ENCODE peak calls at places on chromosomes 1 and 21, in eight cellular contexts. Y is left ventricle myocardium inferior, B is Peyer's patch, X is cardiac fibroblast, P is AG04450, G is tibial artery, N is fibroblast of pulmonary artery, W is PC-9. L is an unnamed sample.

GRCh38 chr1:185808675-185809074 is 74.5 kb downstream of the HMCN1 start:
- DNase-seq in W (no peak), Y (no peak), N (peak), G (no peak), X (no peak), B (no peak), P (no peak), L (no peak)

GRCh38 chr1:8004803-8005573 is 21.1 kb downstream of the ERRFI1 start:
- DNase-seq in X (peak), G (peak), W (peak), B (peak), P (peak), N (peak), Y (peak), L (peak)

GRCh38 chr1:10796029-10796944 is at the start of gene CASZ1:
- DNase-seq in G (peak), B (peak), Y (peak), X (peak), W (peak), N (peak), P (peak), L (peak)

GRCh38 chr1:221335161-221336101 is 406.5 kb downstream of the DUSP10 start:
- DNase-seq in N (peak), W (peak), P (no peak), X (peak), Y (peak), B (no peak), G (peak), L (peak)

GRCh38 chr21:43321611-43322010 is 105.3 kb downstream of the SIK1 start:
- DNase-seq in X (no peak), G (no peak), B (no peak), P (no peak), W (no peak), Y (no peak), N (no peak), L (no peak)

GRCh38 chr1:235930543-235930942 is 63.8 kb upstream of the LYST start:
- DNase-seq in N (no peak), P (no peak), B (no peak), X (no peak), W (peak), G (no peak), Y (no peak), L (peak)

GRCh38 chr1:219498666-219499065 is 114.2 kb downstream of the ZC3H11B start:
- DNase-seq in Y (no peak), X (peak), N (peak), P (no peak), G (no peak), B (no peak), W (no peak), L (no peak)

GRCh38 chr21:20538039-20538658 is 460.1 kb upstream of the NCAM2 start:
- DNase-seq in G (no peak), X (no peak), W (no peak), B (no peak), N (no peak), P (no peak), Y (no peak), L (no peak)

GRCh38 chr1:54129858-54130257 is 22.9 kb downstream of the CDCP2 start:
- DNase-seq in N (no peak), B (no peak), P (no peak), G (no peak), W (no peak), Y (no peak), X (no peak), L (no peak)

GRCh38 chr1:67339623-67340343 is 32.1 kb downstream of the IL12RB2 start:
- DNase-seq in W (peak), Y (no peak), B (no peak), P (peak), N (peak), G (no peak), X (peak), L (peak)

GRCh38 chr1:154760469-154760933 is 109.6 kb downstream of the KCNN3 start:
- DNase-seq in P (no peak), G (no peak), X (no peak), Y (peak), W (no peak), N (peak), B (peak), L (peak)

GRCh38 chr1:99661780-99662179 is 15.9 kb downstream of the PALMD start:
- DNase-seq in G (no peak), Y (no peak), B (no peak), P (no peak), W (peak), N (peak), X (peak), L (peak)

GRCh38 chr1:183571678-183572268 is 18.5 kb downstream of the NCF2 start:
- DNase-seq in G (no peak), P (no peak), N (no peak), W (peak), Y (no peak), X (peak), B (no peak), L (no peak)

GRCh38 chr21:18168108-18168507 is 76.5 kb upstream of the CHODL start:
- DNase-seq in B (no peak), G (no peak), Y (no peak), N (no peak), P (no peak), X (no peak), W (no peak), L (no peak)

GRCh38 chr1:8813016-8813763 is 4.2 kb downstream of the RERE start:
- DNase-seq in W (no peak), N (peak), B (no peak), X (peak), P (no peak), G (no peak), Y (no peak), L (no peak)

GRCh38 chr1:220741825-220742224 is 6.3 kb upstream of the MTARC2 start:
- DNase-seq in X (no peak), Y (no peak), N (no peak), G (no peak), B (no peak), P (no peak), W (no peak), L (no peak)

GRCh38 chr1:6082430-6082971 is 36.8 kb downstream of the KCNAB2 start:
- DNase-seq in P (no peak), B (no peak), N (peak), X (peak), Y (no peak), W (no peak), G (no peak), L (no peak)
- TF ChIP-seq CTCF in P (peak), B (no peak), N (peak), X (peak), Y (peak), W (no peak), G (no peak), L (peak)

GRCh38 chr1:21619041-21619947 is 49.9 kb downstream of the RAP1GAP start:
- DNase-seq in G (no peak), P (no peak), Y (no peak), X (no peak), B (no peak), W (no peak), N (no peak), L (no peak)
- H3K4me3 ChIP-seq in G (no peak), P (no peak), Y (no peak), X (no peak), B (no peak), W (no peak), N (no peak), L (no peak)

GRCh38 chr1:157152510-157152909 is 14.3 kb upstream of the ETV3 start:
- DNase-seq in B (no peak), X (no peak), G (no peak), P (no peak), Y (no peak), W (no peak), N (no peak), L (no peak)

GRCh38 chr1:157155658-157156057 is 17.5 kb upstream of the ETV3 start:
- DNase-seq in N (no peak), G (no peak), X (peak), B (no peak), W (no peak), Y (no peak), P (no peak), L (no peak)

GRCh38 chr1:157154940-157155514 is 16.8 kb upstream of the ETV3 start:
- DNase-seq in P (no peak), N (peak), Y (peak), X (peak), W (peak), G (peak), B (peak), L (peak)

GRCh38 chr1:157154291-157154690 is 16.1 kb upstream of the ETV3 start:
- DNase-seq in Y (no peak), G (no peak), X (no peak), B (no peak), W (no peak), P (no peak), N (no peak), L (no peak)

GRCh38 chr1:157153743-157154142 is 15.5 kb upstream of the ETV3 start:
- DNase-seq in W (no peak), P (no peak), B (no peak), Y (no peak), N (no peak), G (no peak), X (no peak), L (no peak)
- TF ChIP-seq CTCF in W (no peak), P (no peak), B (no peak), Y (no peak), N (no peak), G (no peak), X (no peak), L (no peak)

DNA sequence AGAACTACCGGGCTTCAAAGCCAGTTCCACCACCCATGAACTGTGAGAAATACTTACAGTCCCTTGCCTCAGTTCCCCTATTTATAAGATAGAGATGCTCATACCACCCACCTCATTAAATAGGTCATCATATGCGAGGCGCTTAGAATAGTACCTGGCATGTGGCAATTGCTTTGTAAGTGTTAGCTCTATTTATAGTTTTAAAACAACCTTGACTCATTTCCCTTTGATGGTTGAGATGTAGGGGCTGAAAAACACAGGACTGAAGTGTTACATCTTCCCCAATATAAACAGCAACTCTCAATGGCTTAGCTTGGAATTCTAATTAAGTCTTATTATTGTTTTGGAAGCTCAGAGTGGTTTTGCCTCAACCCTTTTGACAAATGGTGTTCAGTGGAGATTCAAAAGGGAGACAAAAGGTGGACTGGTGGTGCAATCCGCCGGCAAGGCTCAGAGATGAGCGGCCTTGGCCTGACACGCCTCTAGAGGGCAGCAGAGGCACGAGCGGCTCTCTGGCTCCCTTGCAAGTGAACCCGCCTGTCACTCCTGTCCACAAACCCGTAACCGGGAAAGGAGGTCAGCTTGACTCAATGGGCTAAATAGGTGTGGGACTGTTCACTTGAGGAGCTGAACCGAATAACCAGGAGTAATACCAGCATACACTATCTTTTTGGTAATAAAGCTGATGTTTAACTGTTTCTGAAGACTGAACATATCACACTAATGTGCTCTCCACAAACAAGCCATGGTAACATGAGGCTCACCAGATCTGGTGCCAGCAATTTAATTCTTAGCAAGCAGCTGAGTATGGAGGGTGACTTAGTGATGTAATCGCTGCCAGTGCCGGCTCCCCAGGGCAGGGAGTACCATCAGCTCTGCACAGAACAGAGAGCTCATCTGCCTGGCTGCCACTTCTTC is 19.5 kb upstream of the SMYD2 start:
- DNase-seq in W (peak), P (peak), Y (peak), N (peak), B (peak), G (peak), X (peak), L (peak)
- H3K4me3 ChIP-seq in W (no peak), P (no peak), Y (peak), N (no peak), B (no peak), G (no peak), X (no peak), L (peak)

GRCh38 chr1:188668083-188668482 is 1809.6 kb downstream of the BRINP3 start:
- DNase-seq in W (no peak), N (no peak), Y (no peak), P (no peak), G (no peak), X (no peak), B (no peak), L (peak)
- TF ChIP-seq CTCF in W (no peak), N (no peak), Y (no peak), P (peak), G (no peak), X (no peak), B (no peak), L (no peak)

DNA sequence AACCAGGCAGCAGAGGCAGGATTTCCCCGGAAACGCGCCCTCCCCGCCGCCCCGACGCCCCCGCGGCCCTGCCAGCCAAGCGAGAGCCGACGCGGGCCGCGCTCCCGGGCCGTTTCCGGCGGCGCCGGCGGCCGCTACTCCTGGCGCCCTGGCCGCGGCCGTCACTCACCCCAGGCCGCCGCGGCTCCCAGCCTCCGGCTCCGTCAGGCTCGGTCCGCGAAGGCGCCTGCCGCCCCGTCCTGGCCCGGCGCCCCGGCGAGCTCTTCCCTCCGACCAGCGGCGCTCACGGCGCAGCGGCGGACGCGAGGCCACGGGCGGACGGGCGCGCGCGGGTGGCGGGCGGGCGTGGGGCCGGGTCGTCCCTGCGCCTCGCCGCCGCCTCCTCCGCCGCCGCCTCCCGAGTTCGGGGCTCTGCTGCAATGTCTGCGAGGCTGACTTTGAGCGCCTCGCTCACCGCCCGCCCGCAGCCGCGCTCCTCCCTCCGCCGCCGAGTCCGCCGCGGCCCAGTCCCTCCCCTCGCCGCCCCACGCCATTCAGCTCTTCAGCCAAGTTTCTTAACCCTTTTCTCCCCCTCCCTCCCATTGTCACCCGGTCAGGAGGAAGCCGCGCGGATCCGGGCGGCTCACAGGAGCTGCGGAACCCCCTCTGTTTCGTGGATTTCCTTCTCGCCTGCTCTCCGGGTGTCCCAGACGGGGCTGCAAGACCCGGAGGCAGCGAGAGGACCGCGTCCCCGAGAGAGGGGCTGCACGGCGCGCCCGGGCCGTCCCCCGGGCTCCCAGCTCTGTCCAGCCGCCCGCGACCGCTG is at the start of gene NRIP1:
- DNase-seq in X (peak), W (peak), P (peak), B (peak), Y (peak), G (peak), N (peak), L (peak)
- H3K4me3 ChIP-seq in X (peak), W (peak), P (peak), B (peak), Y (peak), G (peak), N (peak), L (peak)

GRCh38 chr1:37860346-37860666 is 914 bp upstream of the MTF1 start:
- DNase-seq in W (no peak), B (no peak), G (no peak), P (no peak), N (no peak), X (no peak), Y (no peak), L (no peak)
- TF ChIP-seq CTCF in W (peak), B (no peak), G (no peak), P (no peak), N (no peak), X (no peak), Y (peak), L (no peak)

GRCh38 chr1:2314297-2314802 is 77.0 kb downstream of the MORN1 start:
- DNase-seq in Y (peak), N (peak), W (no peak), X (peak), B (no peak), P (no peak), G (peak), L (peak)

GRCh38 chr1:2317230-2318065 is 73.9 kb downstream of the MORN1 start:
- DNase-seq in W (no peak), N (no peak), P (no peak), B (no peak), Y (no peak), X (no peak), G (no peak), L (no peak)

GRCh38 chr1:2314803-2315710 is 76.3 kb downstream of the MORN1 start:
- DNase-seq in N (peak), G (no peak), B (no peak), W (no peak), P (no peak), X (no peak), Y (peak), L (no peak)

GRCh38 chr1:2316451-2316940 is 74.9 kb downstream of the MORN1 start:
- DNase-seq in P (no peak), W (no peak), X (no peak), Y (no peak), N (no peak), B (no peak), G (no peak), L (no peak)

DNA sequence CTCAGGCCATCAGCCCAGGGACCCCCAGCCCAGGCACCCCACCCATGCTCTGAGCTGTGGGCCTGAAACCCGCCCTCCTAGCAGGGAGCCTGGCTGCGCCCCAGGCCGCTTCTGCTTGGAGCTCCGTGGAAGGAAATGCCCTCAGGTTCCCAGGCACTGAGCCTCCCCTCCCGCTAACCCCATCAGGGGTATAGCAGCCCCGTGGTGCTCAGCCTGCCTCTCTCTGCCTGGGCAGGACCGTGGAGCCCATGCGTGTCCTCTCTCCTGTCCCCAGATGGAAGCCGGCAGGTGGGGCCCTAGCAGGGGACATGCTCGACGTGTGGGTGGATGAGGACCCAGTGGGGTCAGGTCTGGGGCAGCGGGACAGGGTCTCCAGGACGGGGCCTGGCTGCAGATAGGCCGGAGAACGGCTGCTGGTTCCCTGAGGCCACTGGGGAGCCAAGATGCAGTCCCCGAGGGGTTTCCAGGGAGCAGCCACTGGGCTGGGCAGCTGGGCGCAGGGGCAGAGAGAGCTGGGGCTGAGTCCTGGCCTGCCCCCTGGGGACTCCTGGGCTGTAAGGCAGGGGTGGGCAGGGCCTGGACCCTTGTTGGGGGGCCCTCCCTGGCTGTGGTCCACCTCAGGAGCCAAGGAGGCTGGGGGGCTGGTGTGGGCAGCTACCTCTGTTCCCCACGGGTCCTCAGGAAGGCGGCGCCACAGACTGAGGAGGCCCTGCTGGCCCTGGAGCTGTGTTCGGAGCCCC is 75.5 kb downstream of the MORN1 start:
- DNase-seq in B (no peak), Y (no peak), P (no peak), N (no peak), G (no peak), X (no peak), W (no peak), L (no peak)
- H3K4me3 ChIP-seq in B (no peak), Y (peak), P (no peak), N (no peak), G (no peak), X (no peak), W (no peak), L (no peak)